ENCODE peak calls at places on chromosomes 4 and X, in eight cellular contexts. W is sigmoid colon, O is HFF-Myc, C is Peyer's patch, Y is foreskin fibroblast, X is SK-N-SH, T is GM12878, F is BJ. V is an unnamed sample.

GRCh38 chr4:164997324-164997723 is 19.9 kb upstream of the TRIM61 start:
- DNase-seq in W (no peak), O (no peak), C (no peak), Y (peak; percentile 19), X (no peak), T (no peak), F (no peak), V (peak; percentile 25)

GRCh38 chr4:72809208-72809607 is 240.2 kb upstream of the ADAMTS3 start:
- DNase-seq in W (no peak), O (no peak), C (no peak), Y (no peak), X (no peak), T (no peak), F (no peak), V (no peak)

GRCh38 chr4:119598521-119598920 is 30.1 kb downstream of the PDE5A start:
- DNase-seq in W (no peak), O (no peak), C (no peak), Y (no peak), X (no peak), T (no peak), F (no peak), V (no peak)

GRCh38 chr4:113467581-113467980 is 294.0 kb downstream of the CAMK2D start:
- DNase-seq in W (no peak), O (no peak), C (no peak), Y (peak; percentile 87), X (no peak), T (no peak), F (peak; percentile 38), V (no peak)

GRCh38 chr4:100417565-100417964 is 100.3 kb downstream of the EMCN start:
- DNase-seq in W (no peak), O (peak; percentile 19), C (no peak), Y (peak; percentile 86), X (peak; percentile 3), T (no peak), F (no peak), V (no peak)

GRCh38 chrX:153365670-153366069 is 31.7 kb downstream of the ZNF275 start:
- DNase-seq in W (no peak), O (no peak), C (no peak), Y (no peak), X (no peak), T (no peak), F (no peak), V (no peak)

GRCh38 chr4:85500110-85500867 is 25.3 kb downstream of the ARHGAP24 start:
- DNase-seq in W (no peak), O (no peak), C (no peak), Y (peak; percentile 69), X (no peak), T (no peak), F (no peak), V (no peak)

GRCh38 chrX:43870011-43870410 is 12.2 kb downstream of the MAOB start:
- DNase-seq in W (no peak), O (no peak), C (no peak), Y (no peak), X (no peak), T (no peak), F (no peak), V (no peak)

GRCh38 chr4:111985386-111985890 is 159.8 kb upstream of the FAM241A start:
- DNase-seq in W (no peak), O (no peak), C (no peak), Y (no peak), X (no peak), T (no peak), F (no peak), V (no peak)

GRCh38 chr4:6608758-6609414 is 31.6 kb upstream of the MRFAP1 start:
- DNase-seq in W (no peak), O (no peak), C (no peak), Y (peak; percentile 28), X (no peak), T (no peak), F (no peak), V (peak; percentile 81)

GRCh38 chr4:3294401-3295241 is 1.8 kb downstream of the RGS12 start:
- DNase-seq in W (no peak), O (no peak), C (peak; percentile 44), Y (no peak), X (no peak), T (no peak), F (no peak), V (no peak)

GRCh38 chr4:123974419-123975105 is 578.0 kb downstream of the SPRY1 start:
- DNase-seq in W (no peak), O (no peak), C (no peak), Y (peak; percentile 60), X (no peak), T (no peak), F (no peak), V (no peak)

GRCh38 chr4:139866270-139866962 is 200.8 kb downstream of the MGST2 start:
- DNase-seq in W (no peak), O (no peak), C (no peak), Y (no peak), X (peak; percentile 65), T (no peak), F (no peak), V (no peak)

GRCh38 chr4:145878501-145879435 is 59.9 kb downstream of the ZNF827 start:
- DNase-seq in W (no peak), O (no peak), C (no peak), Y (peak; percentile 84), X (peak; percentile 8), T (no peak), F (no peak), V (no peak)

GRCh38 chr4:99811850-99812249 is 4.8 kb upstream of the DAPP1 start:
- DNase-seq in W (no peak), O (no peak), C (peak; percentile 62), Y (peak; percentile 47), X (no peak), T (no peak), F (no peak), V (no peak)

GRCh38 chrX:38514014-38514854 is 47.1 kb upstream of the TSPAN7 start:
- DNase-seq in W (no peak), O (no peak), C (no peak), Y (no peak), X (no peak), T (no peak), F (no peak), V (no peak)

GRCh38 chrX:11135483-11136185 is 24.5 kb downstream of the HCCS start:
- DNase-seq in W (no peak), O (no peak), C (no peak), Y (no peak), X (no peak), T (no peak), F (no peak), V (no peak)

GRCh38 chrX:97628807-97629596 is 745.3 kb downstream of the RPA4 start:
- DNase-seq in W (no peak), O (no peak), C (no peak), Y (no peak), X (no peak), T (no peak), F (no peak), V (no peak)

GRCh38 chr4:183596056-183596757 is 62.8 kb downstream of the RWDD4 start:
- DNase-seq in W (no peak), O (no peak), C (no peak), Y (no peak), X (no peak), T (no peak), F (no peak), V (peak; percentile 61)

GRCh38 chr4:143381171-143382118 is 44.8 kb downstream of the GAB1 start:
- DNase-seq in W (peak; percentile 96), O (peak; percentile 86), C (peak; percentile 83), Y (peak; percentile 89), X (peak; percentile 24), T (no peak), F (no peak), V (no peak)

GRCh38 chr4:143254479-143255216 is 69.9 kb downstream of the USP38 start:
- DNase-seq in W (no peak), O (no peak), C (no peak), Y (peak; percentile 45), X (no peak), T (no peak), F (no peak), V (no peak)

GRCh38 chr4:1685604-1686150 is 1.6 kb upstream of the FAM53A start:
- DNase-seq in W (no peak), O (no peak), C (no peak), Y (no peak), X (no peak), T (no peak), F (no peak), V (peak; percentile 74)

GRCh38 chr4:1683371-1683902 is 676 bp downstream of the FAM53A start:
- DNase-seq in W (peak; percentile 86), O (peak; percentile 52), C (peak; percentile 58), Y (peak; percentile 92), X (no peak), T (no peak), F (peak; percentile 47), V (no peak)

GRCh38 chr4:1684756-1685603 is 867 bp upstream of the FAM53A start:
- DNase-seq in W (no peak), O (no peak), C (no peak), Y (no peak), X (no peak), T (no peak), F (no peak), V (no peak)

GRCh38 chr4:1683903-1684755 is at the start of gene FAM53A:
- DNase-seq in W (peak; percentile 95), O (peak; percentile 36), C (peak; percentile 97), Y (peak; percentile 94), X (peak; percentile 99), T (peak; percentile 36), F (no peak), V (peak; percentile 59)

GRCh38 chr4:1682860-1683259 is 1.3 kb downstream of the FAM53A start:
- DNase-seq in W (no peak), O (no peak), C (no peak), Y (no peak), X (no peak), T (no peak), F (no peak), V (no peak)
- H3K4me3 ChIP-seq in W (peak overlapping the region; percentile 63), O (peak overlapping the region; percentile 55), C (no peak overlapping the region), Y (peak overlapping the region; percentile 54), X (peak overlapping the region; percentile 65), T (no peak overlapping the region), F (peak overlapping the region; percentile 67), V (no peak overlapping the region)

GRCh38 chrX:15675490-15675921 is 10.9 kb upstream of the CLTRN start:
- DNase-seq in W (peak; percentile 93), O (peak; percentile 39), C (peak; percentile 95), Y (peak; percentile 85), X (peak; percentile 86), T (no peak), F (no peak), V (peak; percentile 90)
- H3K4me3 ChIP-seq in W (peak overlapping the region; percentile 64), O (peak overlapping the region; percentile 76), C (peak overlapping the region; percentile 86), Y (peak overlapping the region; percentile 65), X (peak overlapping the region; percentile 86), T (peak overlapping the region; percentile 81), F (peak overlapping the region; percentile 85), V (peak overlapping the region; percentile 89)

GRCh38 chrX:17560385-17560784 is 176.9 kb upstream of the SCML1 start:
- DNase-seq in W (no peak), O (no peak), C (no peak), Y (no peak), X (no peak), T (no peak), F (no peak), V (no peak)
- H3K4me3 ChIP-seq in W (no peak overlapping the region), O (no peak overlapping the region), C (no peak overlapping the region), Y (no peak overlapping the region), X (no peak overlapping the region), T (no peak overlapping the region), F (no peak overlapping the region), V (no peak overlapping the region)

DNA sequence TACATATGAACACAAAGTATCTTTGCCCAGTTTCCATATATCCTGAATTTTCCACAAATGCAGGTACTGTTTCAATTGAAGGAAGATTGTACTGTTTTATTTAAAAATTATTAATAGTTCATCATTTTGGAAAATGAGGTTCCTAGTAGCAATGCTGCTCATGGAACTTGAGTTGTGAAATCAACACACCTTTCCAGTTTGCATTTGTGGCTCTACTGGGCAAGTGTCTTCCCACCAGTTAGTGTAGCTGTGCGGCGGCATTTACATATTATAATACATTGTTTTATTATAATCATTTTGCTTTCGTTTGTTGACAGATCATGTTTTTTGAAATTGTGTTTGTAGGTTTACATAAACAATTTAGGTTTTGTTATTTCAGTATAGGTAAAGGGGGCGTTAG is 2.0 kb upstream of the DDX3X start:
- DNase-seq in W (no peak), O (no peak), C (no peak), Y (no peak), X (no peak), T (no peak), F (no peak), V (no peak)
- H3K4me3 ChIP-seq in W (peak overlapping the region; percentile 90), O (peak overlapping the region; percentile 32), C (peak overlapping the region; percentile 44), Y (peak overlapping the region; percentile 91), X (no peak overlapping the region), T (peak overlapping the region; percentile 91), F (peak overlapping the region; percentile 34), V (peak overlapping the region; percentile 69)